ENCODE peak calls at places on chromosome 4, in nine cellular contexts. Q is GM12892, I is upper lobe of left lung, L is GM12878, P is K562, J is stomach, C is transverse colon, F is endothelial cell of umbilical vein, U is H1. O is an unnamed sample.
A peak's percentile ranks its signal among the peaks of the same experiment; 100 is the strongest.

GRCh38 chr4:119297795-119298194 is 24.1 kb downstream of the FABP2 start:
- DNase-seq in U (no peak), P (no peak), Q (no peak), F (no peak), I (no peak), C (no peak), L (no peak), J (no peak), O (no peak)

GRCh38 chr4:108172231-108172779 is 3.6 kb upstream of the LEF1 start:
- DNase-seq in U (peak; percentile 62), I (no peak), Q (peak; percentile 40), J (no peak), C (peak; percentile 26), P (no peak), F (no peak), L (no peak), O (no peak)

GRCh38 chr4:55931833-55932232 is 16.9 kb upstream of the CEP135 start:
- DNase-seq in L (no peak), Q (no peak), P (no peak), C (no peak), J (no peak), I (no peak), U (no peak), F (no peak), O (no peak)

GRCh38 chr4:93334003-93334402 is 494.6 kb upstream of the ATOH1 start:
- DNase-seq in I (no peak), U (no peak), F (no peak), Q (no peak), L (peak; percentile 45), P (no peak), J (no peak), C (no peak), O (no peak)

GRCh38 chr4:176709417-176709816 is 83.3 kb downstream of the VEGFC start:
- DNase-seq in U (no peak), P (no peak), L (no peak), F (peak; percentile 70), Q (no peak), C (no peak), J (no peak), I (no peak), O (no peak)

GRCh38 chr4:86720508-86721068 is 126.5 kb downstream of the PTPN13 start:
- DNase-seq in L (no peak), Q (no peak), I (no peak), P (no peak), C (no peak), F (peak; percentile 56), U (no peak), J (no peak), O (no peak)

GRCh38 chr4:47551682-47552081 is 66.6 kb downstream of the ATP10D start:
- DNase-seq in J (no peak), I (no peak), L (no peak), U (no peak), F (no peak), P (no peak), Q (no peak), C (no peak), O (no peak)

GRCh38 chr4:157447195-157447594 is 226.7 kb downstream of the GRIA2 start:
- DNase-seq in C (no peak), U (no peak), F (no peak), I (no peak), Q (no peak), L (no peak), P (no peak), J (no peak), O (no peak)

GRCh38 chr4:7498406-7499200 is 63.9 kb upstream of the PSAPL1 start:
- DNase-seq in Q (no peak), L (no peak), C (no peak), U (no peak), J (no peak), F (no peak), I (no peak), P (no peak), O (no peak)

GRCh38 chr4:133483600-133484246 is 334.6 kb downstream of the PCDH10 start:
- DNase-seq in U (no peak), P (peak; percentile 14), C (no peak), J (no peak), L (no peak), Q (no peak), I (no peak), F (peak; percentile 55), O (peak; percentile 34)

GRCh38 chr4:61583696-61584095 is 383.6 kb downstream of the ADGRL3 start:
- DNase-seq in U (no peak), Q (no peak), C (no peak), P (no peak), J (no peak), I (no peak), L (no peak), F (no peak), O (no peak)

GRCh38 chr4:165838575-165838974 is 34.5 kb upstream of the TLL1 start:
- DNase-seq in U (no peak), L (no peak), J (no peak), F (peak; percentile 44), Q (no peak), I (no peak), C (no peak), P (no peak), O (no peak)

GRCh38 chr4:48570646-48571220 is 80.7 kb downstream of the ZAR1 start:
- DNase-seq in F (no peak), I (no peak), L (no peak), Q (no peak), C (no peak), P (no peak), U (no peak), J (no peak), O (no peak)

DNA sequence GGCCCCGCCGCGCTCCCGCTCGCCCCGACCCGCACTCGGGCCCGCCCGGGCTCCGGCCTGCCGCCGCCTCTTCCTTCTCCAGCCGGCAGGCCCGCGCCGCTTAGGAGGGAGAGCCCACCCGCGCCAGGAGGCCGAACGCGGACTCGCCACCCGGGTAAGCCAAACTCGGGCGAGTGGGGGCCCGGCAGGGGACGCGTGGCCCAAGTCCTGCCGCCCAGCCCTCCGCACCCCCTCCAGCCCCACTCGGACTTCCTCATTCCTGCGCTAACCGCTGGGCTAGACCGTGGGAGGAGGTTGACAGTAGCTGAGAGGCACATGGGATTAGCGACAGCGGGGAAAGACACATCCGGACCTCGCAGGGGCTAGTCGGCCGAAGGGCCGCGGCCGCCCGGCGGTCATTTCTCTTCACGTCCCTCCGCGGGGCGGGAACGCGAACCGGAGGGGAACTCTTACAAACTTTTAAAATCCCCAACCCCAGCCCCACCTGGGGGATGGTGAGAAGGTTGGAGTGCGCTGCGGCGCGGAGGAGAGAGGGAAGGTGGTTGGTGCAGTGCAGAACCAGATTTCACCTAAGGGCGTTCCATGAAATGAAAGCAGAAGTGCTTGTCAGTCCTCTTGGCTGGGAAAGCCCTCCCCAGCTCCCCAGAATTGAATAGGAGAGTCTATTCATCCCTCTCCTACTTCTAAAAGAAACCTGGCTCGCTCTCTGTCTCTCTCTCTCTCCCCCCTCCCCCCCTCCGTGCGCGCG is 650 bp downstream of the NFKB1 start:
- DNase-seq in Q (peak; percentile 32), J (peak; percentile 81), U (no peak), C (peak; percentile 86), I (peak; percentile 88), P (peak; percentile 88), F (peak; percentile 63), L (peak; percentile 54), O (peak; percentile 75)
- TF ChIP-seq POLR2A in Q (peak; percentile 82), J (no peak), U (no peak), C (peak; percentile 70), I (peak; percentile 77), P (peak; percentile 76), F (no peak), L (peak; percentile 86), O (peak; percentile 21)

GRCh38 chr4:151668687-151669402 is 92.0 kb downstream of the GATB start:
- DNase-seq in L (no peak), J (no peak), F (no peak), P (no peak), Q (no peak), I (no peak), U (no peak), C (no peak), O (no peak)
- TF ChIP-seq POLR2AphosphoS5 in L (no peak), J (no peak), F (no peak), P (no peak), Q (no peak), I (no peak), U (no peak), C (no peak), O (no peak)

DNA sequence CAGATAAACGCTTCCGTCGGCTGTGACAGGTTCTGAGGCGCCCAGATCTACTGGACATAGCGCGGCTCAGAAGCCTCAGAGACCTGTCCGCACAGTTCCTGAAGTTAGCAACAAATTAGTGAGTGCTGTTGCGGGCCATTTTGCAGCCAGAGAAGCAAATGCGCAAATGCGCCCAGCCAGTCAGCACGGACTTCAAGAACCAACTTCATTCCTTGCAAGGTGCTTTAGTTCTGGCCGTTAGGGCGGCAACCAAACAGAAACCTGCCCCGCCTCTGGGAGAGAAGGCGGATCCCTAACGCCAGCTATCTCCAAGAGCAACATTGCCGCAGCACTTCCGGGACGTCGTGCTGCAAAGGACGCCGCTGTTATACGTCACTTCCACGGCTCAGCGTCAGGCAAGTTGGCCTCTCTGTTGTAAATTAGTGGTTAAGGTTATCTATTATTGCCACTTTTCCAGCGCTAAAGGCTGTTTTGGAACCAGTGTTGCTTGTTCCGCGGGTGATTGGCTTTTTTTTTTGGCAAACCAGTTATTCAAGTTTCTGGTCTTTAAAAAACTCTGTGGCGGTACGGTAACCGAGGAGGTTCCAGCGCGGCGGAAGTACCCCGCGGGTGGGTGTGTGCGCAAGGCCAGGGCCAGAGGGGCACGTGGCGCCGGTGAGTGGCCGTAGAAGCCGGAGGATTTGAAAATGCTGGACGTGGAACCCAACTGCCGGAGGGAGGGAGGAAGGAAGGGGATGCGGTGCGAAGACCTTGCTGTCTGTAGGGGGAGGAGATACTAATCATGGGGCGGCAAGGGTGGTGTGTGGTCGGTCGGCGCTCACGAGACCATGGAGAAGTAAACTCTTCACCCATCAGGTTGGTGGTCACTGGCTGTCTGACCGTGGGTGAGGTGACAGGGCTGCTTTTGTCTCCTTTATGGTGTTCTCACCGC is at the start of gene GAR1:
- DNase-seq in L (peak; percentile 72), J (peak; percentile 92), P (peak; percentile 98), F (peak; percentile 94), U (peak; percentile 87), C (peak; percentile 95), I (peak; percentile 96), Q (peak; percentile 76), O (peak; percentile 93)
- TF ChIP-seq POLR2A in L (peak; percentile 81), J (no peak), P (peak; percentile 90), F (peak; percentile 52), U (no peak), C (peak; percentile 87), I (peak; percentile 75), Q (peak; percentile 60), O (peak; percentile 60)

DNA sequence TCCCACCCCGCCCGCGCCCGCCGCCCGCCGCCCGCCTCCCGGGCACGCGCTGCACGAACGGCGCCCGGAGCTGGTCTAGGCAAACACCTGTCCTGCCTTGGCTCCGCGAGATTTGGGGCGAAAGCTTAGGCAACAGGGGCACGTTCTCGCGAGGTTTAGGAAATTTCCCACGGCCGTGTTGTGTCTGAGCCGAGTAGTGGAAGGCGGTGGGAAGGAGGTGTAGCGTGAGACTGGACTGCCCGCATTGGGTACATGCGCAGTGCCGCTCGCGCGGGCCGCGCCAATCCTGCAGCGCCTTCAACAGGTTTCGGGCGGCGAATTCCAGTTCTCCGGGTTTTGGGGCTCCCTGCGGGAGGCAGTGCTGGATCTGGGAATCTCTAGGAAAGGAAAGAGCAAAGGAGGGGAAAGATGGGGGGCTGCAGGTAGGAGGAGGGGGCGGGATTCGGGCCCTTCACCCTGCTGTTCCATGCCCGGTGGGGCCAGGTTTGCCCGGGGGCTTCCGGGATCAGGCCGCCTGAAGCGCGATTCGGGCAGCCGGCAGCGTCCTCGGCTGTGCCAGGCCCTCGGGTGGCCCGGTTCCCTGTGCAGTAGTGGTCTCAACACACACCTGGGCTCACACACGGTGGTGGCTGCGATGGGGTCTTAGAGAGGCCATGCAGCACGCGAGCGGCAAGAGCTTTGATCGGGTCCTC is 1.2 kb upstream of the RBPJ start:
- DNase-seq in I (peak; percentile 99), J (peak; percentile 99), U (peak; percentile 97), C (peak; percentile 99), P (peak; percentile 97), L (peak; percentile 99), Q (peak; percentile 79), F (peak; percentile 100), O (peak; percentile 99)
- TF ChIP-seq POLR2AphosphoS5 in I (peak; percentile 65), J (peak; percentile 69), U (peak; percentile 18), C (peak; percentile 55), P (no peak), L (peak; percentile 58), Q (peak; percentile 23), F (peak; percentile 15), O (peak; percentile 36)